ENCODE peak calls at places on chromosome 22, in nine cellular contexts. J is mucosa of descending colon, A is HFF-Myc, Q is GM20000, X is kidney epithelial cell, B is AG04449, D is uterus, S is stomach, I is coronary artery. Z is an unnamed sample.

GRCh38 chr22:45009881-45010531 is at the start of gene PHF21B:
- DNase-seq in J (no peak), A (no peak), Q (peak; percentile 69), X (no peak), B (no peak), D (peak; percentile 66), S (peak; percentile 37), I (no peak), Z (no peak)

GRCh38 chr22:37661160-37661924 is 2.8 kb downstream of the PDXP start:
- DNase-seq in J (peak; percentile 39), A (no peak), Q (no peak), X (no peak), B (no peak), D (no peak), S (no peak), I (no peak), Z (peak; percentile 75)

GRCh38 chr22:30250713-30251267 is 4.2 kb upstream of the LIF start:
- DNase-seq in J (no peak), A (no peak), Q (no peak), X (peak; percentile 92), B (peak; percentile 33), D (no peak), S (peak; percentile 38), I (no peak), Z (peak; percentile 48)

GRCh38 chr22:38432264-38432663 is 22.7 kb downstream of the KCNJ4 start:
- DNase-seq in J (no peak), A (no peak), Q (no peak), X (no peak), B (no peak), D (no peak), S (no peak), I (no peak), Z (peak; percentile 11)

GRCh38 chr22:50041361-50042065 is 16.6 kb downstream of the TTLL8 start:
- DNase-seq in J (no peak), A (no peak), Q (no peak), X (no peak), B (no peak), D (no peak), S (no peak), I (peak; percentile 58), Z (no peak)

GRCh38 chr22:37906364-37907008 is 389 bp downstream of the MICALL1 start:
- DNase-seq in J (peak; percentile 66), A (no peak), Q (peak; percentile 79), X (no peak), B (no peak), D (peak; percentile 55), S (no peak), I (no peak), Z (no peak)

GRCh38 chr22:46047226-46047625 is 70.3 kb upstream of the WNT7B start:
- DNase-seq in J (peak; percentile 17), A (no peak), Q (no peak), X (no peak), B (no peak), D (peak; percentile 13), S (peak; percentile 26), I (peak; percentile 69), Z (no peak)

GRCh38 chr22:36977401-36977861 is 41.8 kb downstream of the TST start:
- DNase-seq in J (peak; percentile 88), A (no peak), Q (peak; percentile 78), X (no peak), B (no peak), D (peak; percentile 47), S (peak; percentile 67), I (no peak), Z (peak; percentile 31)

GRCh38 chr22:27895600-27895999 is 23.5 kb downstream of the PITPNB start:
- DNase-seq in J (no peak), A (no peak), Q (peak; percentile 57), X (no peak), B (no peak), D (no peak), S (no peak), I (no peak), Z (no peak)

GRCh38 chr22:50403701-50404101 is 60.6 kb downstream of the PPP6R2 start:
- DNase-seq in J (no peak), A (no peak), Q (no peak), X (no peak), B (no peak), D (peak; percentile 28), S (peak; percentile 61), I (no peak), Z (no peak)

GRCh38 chr22:46373166-46373565 is 37.7 kb downstream of the TRMU start:
- DNase-seq in J (peak; percentile 71), A (no peak), Q (no peak), X (no peak), B (no peak), D (no peak), S (peak; percentile 74), I (no peak), Z (no peak)

GRCh38 chr22:50233223-50233622 is 11.6 kb downstream of the TUBGCP6 start:
- DNase-seq in J (no peak), A (no peak), Q (no peak), X (no peak), B (no peak), D (no peak), S (no peak), I (no peak), Z (no peak)

GRCh38 chr22:29166180-29166579 is 39.5 kb upstream of the EMID1 start:
- DNase-seq in J (no peak), A (no peak), Q (no peak), X (no peak), B (no peak), D (no peak), S (no peak), I (peak; percentile 19), Z (no peak)

GRCh38 chr22:19812910-19813309 is 41.8 kb downstream of the GNB1L start:
- DNase-seq in J (no peak), A (no peak), Q (no peak), X (no peak), B (no peak), D (no peak), S (peak; percentile 7), I (peak; percentile 40), Z (no peak)
- TF ChIP-seq CTCF in J (no peak), A (no peak), Q (no peak), X (no peak), B (no peak), D (no peak), S (no peak), I (no peak), Z (no peak)

DNA sequence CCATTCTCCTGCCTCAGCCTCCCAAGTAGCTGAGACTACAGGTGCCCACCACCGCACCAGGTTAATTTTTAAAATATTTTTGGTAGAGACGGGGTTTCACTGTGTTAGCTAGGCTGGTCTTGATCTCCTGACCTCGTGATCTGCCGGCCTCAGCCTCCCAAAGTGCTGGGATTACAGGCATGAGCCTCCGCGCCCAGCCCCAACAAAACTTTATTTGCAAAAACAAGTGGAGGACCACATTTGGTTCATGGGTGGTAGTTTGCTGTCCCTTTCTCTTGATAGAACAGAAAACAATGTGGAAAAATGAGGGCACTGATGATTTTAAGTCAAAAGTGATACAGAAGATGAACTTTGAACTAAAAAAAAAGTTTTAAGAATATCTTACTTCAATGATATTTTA is 121.8 kb upstream of the SERPIND1 start:
- DNase-seq in J (no peak), A (no peak), Q (no peak), X (no peak), B (no peak), D (no peak), S (no peak), I (no peak), Z (no peak)
- TF ChIP-seq CTCF in J (no peak), A (no peak), Q (no peak), X (no peak), B (no peak), D (no peak), S (no peak), I (no peak), Z (no peak)

GRCh38 chr22:34847072-34847471 is 218.9 kb upstream of the ISX start:
- DNase-seq in J (no peak), A (no peak), Q (no peak), X (peak; percentile 55), B (no peak), D (no peak), S (no peak), I (no peak), Z (no peak)

GRCh38 chr22:34841911-34842310 is 224.0 kb upstream of the ISX start:
- DNase-seq in J (no peak), A (no peak), Q (no peak), X (no peak), B (no peak), D (no peak), S (no peak), I (no peak), Z (no peak)

GRCh38 chr22:34842630-34843029 is 223.3 kb upstream of the ISX start:
- DNase-seq in J (no peak), A (no peak), Q (no peak), X (no peak), B (no peak), D (no peak), S (no peak), I (no peak), Z (no peak)

GRCh38 chr22:34841321-34841901 is 224.5 kb upstream of the ISX start:
- DNase-seq in J (no peak), A (no peak), Q (no peak), X (no peak), B (peak; percentile 12), D (no peak), S (no peak), I (no peak), Z (no peak)

DNA sequence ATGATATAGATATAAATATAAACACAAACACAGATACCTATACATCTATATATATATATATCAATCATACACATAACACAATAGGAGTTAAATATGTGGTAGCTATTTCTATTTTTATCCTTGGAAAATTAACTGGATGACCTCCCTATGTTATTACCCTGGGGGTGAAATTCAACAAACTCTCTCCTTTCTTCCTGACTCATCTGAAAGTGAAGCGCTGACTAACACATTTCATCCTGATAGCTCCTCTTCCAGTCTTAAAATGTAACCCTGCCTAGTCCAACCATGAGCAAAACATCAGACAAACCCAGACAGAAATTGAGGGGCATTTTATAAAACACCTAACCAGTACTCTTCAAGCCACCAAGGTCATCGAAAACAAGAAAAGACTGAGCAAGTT is 220.6 kb upstream of the ISX start:
- DNase-seq in J (no peak), A (no peak), Q (no peak), X (no peak), B (no peak), D (no peak), S (no peak), I (no peak), Z (no peak)
- TF ChIP-seq CTCF in J (no peak), A (no peak), Q (no peak), X (no peak), B (no peak), D (no peak), S (no peak), I (no peak), Z (no peak)

DNA sequence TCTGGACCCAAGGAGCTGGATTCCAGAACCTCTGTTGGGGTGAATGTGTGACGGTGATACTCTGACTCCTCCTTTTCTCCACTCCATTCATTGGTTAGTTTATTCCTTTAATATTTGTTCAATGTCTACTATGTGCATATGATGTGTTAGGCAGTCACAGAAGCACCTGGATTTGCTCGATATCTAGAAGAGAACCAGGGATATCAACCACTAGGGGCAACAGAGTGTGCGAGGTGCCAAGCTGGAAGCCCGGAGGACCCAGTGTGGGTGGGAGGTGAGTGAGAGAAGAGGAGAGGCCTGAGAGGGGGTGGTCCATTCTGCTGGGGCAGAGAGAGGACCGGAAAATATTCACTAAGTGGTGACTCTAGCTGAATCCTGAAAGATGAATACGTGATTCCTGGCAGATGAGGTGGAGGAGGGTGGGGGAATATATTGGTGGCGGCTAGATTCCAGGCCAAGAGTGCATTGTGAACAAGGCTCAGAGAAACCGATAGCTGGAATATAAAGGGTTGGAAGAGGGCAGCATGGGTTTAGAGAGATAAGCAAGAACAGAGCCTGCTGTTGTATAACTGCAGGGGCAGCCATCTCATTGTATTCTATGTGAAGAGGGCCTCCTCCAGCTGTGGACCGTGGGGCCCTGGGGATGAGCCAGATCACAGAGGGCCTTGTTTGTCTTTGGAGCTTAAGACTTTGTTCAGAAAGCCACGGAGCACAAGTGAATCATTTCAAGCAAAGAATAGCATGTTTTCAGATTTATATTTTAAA is 6.9 kb upstream of the TIMP3 start:
- DNase-seq in J (no peak), A (no peak), Q (no peak), X (no peak), B (no peak), D (no peak), S (no peak), I (no peak), Z (no peak)
- TF ChIP-seq CTCF in J (no peak), A (peak; percentile 3), Q (no peak), X (no peak), B (no peak), D (no peak), S (no peak), I (no peak), Z (peak; percentile 43)

Z was measured in HFFc6.